ENCODE peak calls at places on chromosomes 16 and 17, in seven cellular contexts. P is naive thymus-derived CD8-positive, alpha-beta T cell; X is NCI-H1417 treated with DMSO at 0.1 percent for 48 hours; H is stimulated activated CD4-positive, alpha-beta T cell treated with anti-CD3 and anti-CD28 coated beads, Interleukin-1b, Interleukin-23, amount 100 ng/mL, for 24 hours; L is foreskin fibroblast; S is WTC11; F is stimulated activated effector memory CD8-positive, alpha-beta T cell treated with anti-CD3 and anti-CD28 coated beads, Interleukin-12 subunit alpha, Interleukin-12 subunit beta, amount 100 ng/mL, for 72 hours. E is an unnamed sample.

GRCh38 chr17:31492880-31493655 is 101.6 kb downstream of the RAB11FIP4 start:
- DNase-seq in P (no peak), X (no peak), H (peak), L (no peak), S (no peak), F (no peak), E (no peak)

GRCh38 chr16:84553873-84554399 is 49.5 kb upstream of the MEAK7 start:
- DNase-seq in P (peak), X (no peak), H (no peak), L (no peak), S (no peak), F (no peak), E (no peak)

GRCh38 chr16:29993903-29994612 is 1.4 kb downstream of the HIRIP3 start:
- DNase-seq in P (no peak), X (no peak), H (no peak), L (no peak), S (no peak), F (no peak), E (peak)

GRCh38 chr16:79283578-79283977 is 317.0 kb downstream of the MAF start:
- DNase-seq in P (no peak), X (no peak), H (no peak), L (no peak), S (no peak), F (no peak), E (no peak)

GRCh38 chr16:74449470-74449869 is 28.2 kb upstream of the CLEC18B start:
- DNase-seq in P (no peak), X (no peak), H (no peak), L (peak), S (no peak), F (no peak), E (no peak)

GRCh38 chr16:70576431-70577255 is 53.0 kb downstream of the SF3B3 start:
- DNase-seq in P (no peak), X (no peak), H (no peak), L (peak), S (no peak), F (no peak), E (no peak)

GRCh38 chr17:45739786-45740185 is 44.3 kb upstream of the CRHR1 start:
- DNase-seq in P (no peak), X (no peak), H (no peak), L (no peak), S (peak), F (no peak), E (no peak)

GRCh38 chr16:17356243-17356933 is 114.4 kb downstream of the XYLT1 start:
- DNase-seq in P (no peak), X (no peak), H (no peak), L (no peak), S (no peak), F (no peak), E (no peak)

GRCh38 chr17:53336281-53336680 is 486.4 kb upstream of the KIF2B start:
- DNase-seq in P (no peak), X (no peak), H (no peak), L (no peak), S (no peak), F (no peak), E (no peak)

GRCh38 chr17:13698832-13699231 is 97.1 kb upstream of the HS3ST3A1 start:
- DNase-seq in P (no peak), X (no peak), H (no peak), L (no peak), S (peak), F (no peak), E (no peak)

GRCh38 chr16:84090212-84090611 is 26.5 kb downstream of the MBTPS1 start:
- DNase-seq in P (no peak), X (no peak), H (no peak), L (no peak), S (no peak), F (no peak), E (no peak)

GRCh38 chr17:63483038-63483437 is 6.2 kb downstream of the ACE start:
- DNase-seq in P (no peak), X (no peak), H (no peak), L (no peak), S (no peak), F (no peak), E (no peak)

GRCh38 chr16:54633943-54634362 is 296.7 kb upstream of the IRX5 start:
- DNase-seq in P (no peak), X (no peak), H (no peak), L (no peak), S (peak), F (no peak), E (peak)

GRCh38 chr17:61461967-61462733 is 9.9 kb downstream of the TBX4 start:
- DNase-seq in P (no peak), X (no peak), H (no peak), L (no peak), S (no peak), F (no peak), E (no peak)

GRCh38 chr17:49866882-49867413 is 19.1 kb upstream of the TAC4 start:
- DNase-seq in P (no peak), X (no peak), H (no peak), L (no peak), S (no peak), F (no peak), E (no peak)

GRCh38 chr16:2033057-2033911 is 6.6 kb downstream of the NHERF2 start:
- DNase-seq in P (peak), X (no peak), H (no peak), L (peak), S (no peak), F (no peak), E (no peak)

GRCh38 chr16:66898933-66899309 is 18.6 kb downstream of the PDP2 start:
- DNase-seq in P (no peak), X (no peak), H (no peak), L (no peak), S (no peak), F (no peak), E (no peak)

GRCh38 chr16:51148674-51149228 is 2.3 kb downstream of the SALL1 start:
- DNase-seq in P (no peak), X (no peak), H (no peak), L (no peak), S (no peak), F (no peak), E (no peak)

GRCh38 chr16:19502395-19503131 is 19.3 kb downstream of the GDE1 start:
- DNase-seq in P (peak), X (peak), H (peak), L (peak), S (peak), F (peak), E (peak)

GRCh38 chr16:3458278-3458851 is 14.9 kb downstream of the NAA60 start:
- DNase-seq in P (peak), X (no peak), H (no peak), L (no peak), S (peak), F (no peak), E (no peak)

GRCh38 chr17:75525806-75526554 is 483 bp downstream of the LLGL2 start:
- DNase-seq in P (no peak), X (no peak), H (no peak), L (no peak), S (peak), F (no peak), E (no peak)

GRCh38 chr17:45266372-45266926 is 4.6 kb upstream of the SPATA32 start:
- DNase-seq in P (no peak), X (no peak), H (no peak), L (no peak), S (no peak), F (no peak), E (no peak)

GRCh38 chr17:83006515-83007455 is 72.6 kb upstream of the METRNL start:
- DNase-seq in P (no peak), X (no peak), H (no peak), L (no peak), S (no peak), F (no peak), E (no peak)

GRCh38 chr17:9522074-9522473 is 53.5 kb downstream of the STX8 start:
- DNase-seq in P (no peak), X (no peak), H (no peak), L (peak), S (no peak), F (no peak), E (no peak)

GRCh38 chr16:83817022-83817421 is 9.2 kb downstream of the HSBP1 start:
- DNase-seq in P (no peak), X (no peak), H (no peak), L (no peak), S (no peak), F (no peak), E (no peak)

GRCh38 chr17:57603978-57604377 is 141.1 kb downstream of the CCDC182 start:
- DNase-seq in P (peak), X (no peak), H (peak), L (no peak), S (no peak), F (peak), E (no peak)

GRCh38 chr16:51839697-51840462 is 688.8 kb upstream of the SALL1 start:
- DNase-seq in P (no peak), X (no peak), H (no peak), L (peak), S (no peak), F (no peak), E (no peak)